ENCODE peak calls at places on chromosomes 16 and 17, in eight cellular contexts. R, K, S, H, U, P, Z and O are unnamed samples.

GRCh38 chr17:38674013-38674748 is 576 bp downstream of the EPOP start:
- DNase-seq in U (no peak), H (no peak), R (peak), K (peak), S (peak), P (no peak), Z (peak), O (no peak)

GRCh38 chr17:5837055-5837491 is 233.1 kb upstream of the WSCD1 start:
- DNase-seq in K (no peak), U (peak), S (no peak), Z (no peak), P (peak), R (no peak), H (no peak), O (peak)

GRCh38 chr17:76421054-76421427 is 31.9 kb downstream of the UBE2O start:
- DNase-seq in H (peak), Z (no peak), S (no peak), R (no peak), P (peak), K (no peak), U (no peak), O (no peak)

GRCh38 chr17:39729280-39729851 is 966 bp downstream of the MIEN1 start:
- DNase-seq in Z (no peak), H (no peak), R (no peak), P (no peak), K (no peak), S (no peak), U (no peak), O (no peak)

GRCh38 chr17:34024303-34025178 is 230.5 kb upstream of the CCL2 start:
- DNase-seq in S (no peak), K (no peak), Z (no peak), H (no peak), P (no peak), U (no peak), R (no peak), O (no peak)

GRCh38 chr17:73875346-73875745 is 231.1 kb upstream of the SDK2 start:
- DNase-seq in Z (no peak), P (no peak), H (no peak), S (no peak), K (no peak), R (no peak), U (no peak), O (no peak)

GRCh38 chr16:88430524-88431446 is 22.3 kb upstream of the ZFPM1 start:
- DNase-seq in Z (peak), R (peak), U (no peak), K (no peak), H (no peak), S (no peak), P (peak), O (no peak)

GRCh38 chr17:78110363-78111011 is 18.1 kb downstream of the TMC6 start:
- DNase-seq in R (no peak), S (peak), H (peak), K (no peak), P (no peak), U (no peak), Z (no peak), O (no peak)

GRCh38 chr17:50396261-50397110 is 837 bp downstream of the LRRC59 start:
- DNase-seq in P (peak), K (peak), S (peak), Z (peak), U (no peak), R (no peak), H (no peak), O (no peak)

GRCh38 chr16:88777801-88778415 is 7.1 kb downstream of the PIEZO1 start:
- DNase-seq in K (no peak), U (no peak), S (no peak), Z (no peak), R (no peak), H (no peak), P (no peak), O (no peak)

GRCh38 chr16:22191966-22192260 is 14.2 kb upstream of the EEF2K start:
- DNase-seq in U (no peak), P (no peak), H (no peak), R (no peak), K (no peak), Z (peak), S (no peak), O (no peak)

GRCh38 chr17:17416400-17417360 is 60.1 kb upstream of the MED9 start:
- DNase-seq in P (peak), Z (no peak), H (peak), K (peak), R (no peak), S (no peak), U (no peak), O (no peak)

DNA sequence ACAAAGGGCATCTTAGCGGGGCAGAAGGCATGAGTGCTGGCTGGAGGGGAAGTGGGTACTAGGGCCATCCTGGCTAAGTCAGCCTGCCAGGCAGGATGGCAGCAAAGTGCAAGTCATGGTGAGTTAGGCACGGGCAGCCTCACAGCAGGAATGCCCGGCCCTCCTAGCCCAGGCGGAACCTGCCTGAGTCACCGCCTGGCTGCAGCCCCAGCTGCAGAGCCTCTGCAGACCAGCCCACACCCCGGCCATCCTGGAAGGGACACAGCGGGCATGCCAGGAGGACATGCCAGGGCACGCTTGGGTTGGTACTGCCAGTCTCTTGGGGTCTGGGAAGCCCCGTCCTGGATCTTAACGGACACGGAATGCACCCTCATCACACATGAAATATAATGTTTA is 4.9 kb upstream of the ALDH3A1 start:
- DNase-seq in K (peak), R (peak), S (no peak), U (no peak), H (peak), Z (peak), P (peak), O (peak)
- H3K27ac ChIP-seq in K (peak), R (peak), S (peak), U (peak), H (peak), Z (peak), P (no peak), O (peak)

DNA sequence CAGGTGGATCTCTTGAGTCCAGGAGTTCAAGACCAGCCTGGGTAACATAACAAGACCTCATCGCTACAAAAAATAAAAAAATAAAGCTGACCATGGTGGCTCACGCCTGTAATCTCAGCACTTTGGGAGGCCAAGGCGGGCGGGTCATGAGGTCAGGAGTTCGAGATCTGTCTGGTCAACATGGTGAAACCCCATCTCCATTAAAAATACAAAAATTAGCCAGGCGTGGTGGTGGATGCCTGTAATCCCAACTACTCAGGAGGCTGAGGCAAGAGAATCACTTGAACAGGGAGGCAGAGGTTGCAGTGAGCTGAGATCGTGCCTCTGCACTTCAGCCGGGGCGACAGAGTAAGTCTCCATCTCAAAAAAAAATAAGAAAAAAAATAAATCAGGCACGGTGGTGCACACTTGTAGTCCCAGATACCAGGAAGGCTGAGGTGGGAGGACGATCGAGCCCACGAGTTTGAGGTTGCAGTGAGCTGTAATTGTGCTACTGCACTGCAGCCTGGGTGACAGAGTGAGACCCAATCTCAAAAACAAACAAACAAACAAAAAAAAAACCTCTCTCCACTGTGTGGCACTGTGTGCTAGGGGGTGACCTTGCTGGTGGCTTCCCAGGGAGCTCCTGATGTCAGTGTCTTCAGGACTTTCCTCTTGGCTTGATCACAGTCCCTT is 19.8 kb upstream of the MAPK3 start:
- DNase-seq in H (no peak), Z (no peak), P (no peak), R (no peak), K (no peak), U (no peak), S (no peak), O (no peak)
- TF ChIP-seq CTCF in H (no peak), Z (no peak), P (no peak), R (no peak), K (no peak), U (no peak), S (no peak), O (no peak)

GRCh38 chr17:32927201-32927723 is 691 bp upstream of the TMEM98 start:
- DNase-seq in S (no peak), P (no peak), H (no peak), K (no peak), U (no peak), Z (no peak), R (no peak), O (no peak)
- H3K4me3 ChIP-seq in S (peak), P (peak), H (peak), K (peak), U (peak), Z (peak), R (peak), O (peak)

DNA sequence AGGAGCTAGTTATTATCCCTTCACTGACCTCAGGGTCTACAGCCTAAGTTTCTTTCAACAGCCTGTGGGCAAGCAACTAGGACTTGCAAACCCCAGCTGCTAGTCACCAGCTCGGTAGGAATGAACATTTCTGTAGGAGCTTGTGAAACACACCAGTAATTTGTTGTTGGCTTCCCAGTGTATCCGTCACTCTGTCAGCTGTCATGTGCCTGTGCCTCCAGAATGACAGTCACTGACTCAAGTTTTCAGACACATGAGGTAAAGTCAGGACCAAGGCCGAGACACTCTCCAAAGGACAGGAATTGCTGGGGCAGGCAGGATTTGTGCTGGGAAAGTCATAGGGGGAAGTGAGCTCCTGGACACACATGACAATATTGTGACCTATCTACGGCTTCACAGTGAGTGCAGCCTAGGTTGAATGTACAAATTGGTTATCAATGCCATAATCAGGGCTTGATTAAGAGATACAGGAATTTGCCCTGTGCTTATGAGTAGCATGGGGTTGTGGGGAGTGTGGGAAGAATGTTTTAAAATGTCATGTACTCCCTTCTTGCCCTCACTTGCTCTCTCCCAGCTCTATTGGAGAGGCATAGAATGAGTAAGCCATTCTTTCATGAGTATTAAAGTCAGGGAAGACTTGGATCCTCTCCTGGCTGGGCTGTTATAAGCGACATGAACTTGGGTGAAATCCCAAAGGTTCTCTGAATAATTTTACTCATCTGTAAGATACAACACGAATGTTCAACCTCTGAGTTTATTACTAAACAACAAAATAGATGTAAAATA is 391.4 kb downstream of the UTP18 start:
- DNase-seq in H (no peak), Z (no peak), R (no peak), P (no peak), K (no peak), U (no peak), S (no peak), O (no peak)
- H3K27ac ChIP-seq in H (no peak), Z (no peak), R (no peak), P (no peak), K (no peak), U (no peak), S (no peak), O (no peak)

GRCh38 chr17:1725642-1726511 is 1.4 kb downstream of the WDR81 start:
- DNase-seq in S (peak), P (no peak), R (no peak), H (no peak), K (no peak), U (no peak), Z (no peak), O (no peak)
- TF ChIP-seq CTCF in S (no peak), P (no peak), R (no peak), H (no peak), K (no peak), U (no peak), Z (no peak), O (no peak)

GRCh38 chr17:30808785-30809286 is 15.7 kb downstream of the CRLF3 start:
- DNase-seq in K (no peak), U (no peak), S (no peak), P (no peak), Z (no peak), H (no peak), R (no peak), O (no peak)
- H3K4me3 ChIP-seq in K (no peak), U (no peak), S (no peak), P (no peak), Z (peak), H (no peak), R (no peak), O (no peak)

DNA sequence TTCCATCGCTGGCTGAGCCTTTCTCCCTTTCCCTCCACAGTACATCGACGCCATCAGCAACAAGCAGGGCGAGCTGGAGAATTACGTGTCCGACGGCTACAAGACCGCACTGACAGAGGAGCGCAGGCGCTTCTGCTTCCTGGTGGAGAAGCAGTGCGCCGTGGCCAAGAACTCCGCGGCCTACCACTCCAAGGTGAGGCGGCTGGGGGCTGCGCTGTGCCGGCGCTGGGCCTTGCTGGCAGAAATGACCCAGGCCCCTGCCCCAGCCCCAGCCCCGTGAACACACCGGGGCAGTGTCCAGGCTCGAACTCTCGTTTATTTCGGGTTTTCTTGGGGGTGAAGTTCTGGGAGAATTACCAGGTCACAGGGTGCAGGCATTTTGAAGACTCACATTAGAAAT is 64.9 kb downstream of the BAIAP2 start:
- DNase-seq in R (no peak), H (no peak), U (no peak), K (no peak), S (no peak), P (no peak), Z (no peak), O (no peak)
- H3K27ac ChIP-seq in R (no peak), H (no peak), U (no peak), K (no peak), S (no peak), P (no peak), Z (no peak), O (no peak)

DNA sequence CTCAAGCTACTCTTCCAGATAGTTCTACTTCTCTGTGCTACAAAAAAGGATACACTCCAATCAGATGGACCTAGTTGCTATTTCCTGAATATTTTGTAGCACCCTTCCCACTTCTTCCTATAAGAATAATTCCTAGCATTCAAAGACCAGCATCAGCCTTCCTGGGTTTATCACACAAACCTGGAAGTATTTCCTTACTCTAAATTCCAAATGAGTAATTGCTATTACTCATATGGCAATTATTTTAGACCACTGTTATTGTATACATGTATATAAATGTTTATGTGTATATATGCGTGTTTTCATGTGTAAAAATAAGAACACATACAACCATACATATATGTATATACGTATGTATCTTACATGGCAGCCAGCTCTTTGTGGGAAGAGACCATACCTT is 130.6 kb downstream of the MYO1D start:
- DNase-seq in H (no peak), U (no peak), P (no peak), K (no peak), R (no peak), Z (no peak), S (no peak), O (no peak)
- TF ChIP-seq CTCF in H (no peak), U (no peak), P (no peak), K (no peak), R (no peak), Z (no peak), S (no peak), O (no peak)

DNA sequence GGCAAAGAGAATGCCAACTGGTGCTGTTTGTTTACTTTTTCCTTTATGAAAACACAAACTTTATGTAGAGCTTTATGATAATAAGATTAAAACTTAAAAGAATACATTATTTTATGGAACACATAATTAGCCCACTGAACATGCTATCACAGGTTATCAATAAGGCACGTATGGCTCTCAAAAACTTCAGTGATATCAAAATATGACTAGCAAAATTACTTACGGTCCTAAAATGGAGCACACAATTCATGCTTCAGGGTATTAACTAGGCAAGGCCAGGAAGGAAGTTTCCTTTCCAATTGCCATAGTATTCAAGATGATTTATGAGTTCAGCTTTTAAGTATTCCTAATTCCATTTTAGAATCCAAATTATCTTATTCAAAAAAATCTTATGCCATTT is 3.6 kb downstream of the RNF43 start:
- DNase-seq in U (no peak), S (no peak), R (no peak), H (no peak), K (no peak), P (no peak), Z (no peak), O (no peak)
- H3K4me3 ChIP-seq in U (no peak), S (peak), R (peak), H (no peak), K (peak), P (no peak), Z (no peak), O (peak)